ENCODE peak calls at places on chromosome 5, in five cellular contexts. One of them, this sample, is unnamed.

GRCh38 chr5:27682600-27682999 is 644.2 kb upstream of the CDH9 start:
- DNase-seq in SK-N-SH: no peak
- DNase-seq in transverse colon: no peak
- DNase-seq in suprapubic skin: no peak
- DNase-seq in stomach: no peak
- DNase-seq in this sample: no peak

GRCh38 chr5:4941957-4942830 is 197.9 kb upstream of the ADAMTS16 start:
- DNase-seq in SK-N-SH: peak
- DNase-seq in transverse colon: no peak
- DNase-seq in suprapubic skin: no peak
- DNase-seq in stomach: no peak
- DNase-seq in this sample: no peak

GRCh38 chr5:119470851-119471451 is 18.7 kb downstream of the HSD17B4 start:
- DNase-seq in SK-N-SH: no peak
- DNase-seq in transverse colon: no peak
- DNase-seq in suprapubic skin: no peak
- DNase-seq in stomach: no peak
- DNase-seq in this sample: no peak

GRCh38 chr5:171845040-171845439 is 59.4 kb downstream of the SMIM23 start:
- DNase-seq in SK-N-SH: no peak
- DNase-seq in transverse colon: no peak
- DNase-seq in suprapubic skin: no peak
- DNase-seq in stomach: no peak
- DNase-seq in this sample: no peak

GRCh38 chr5:9715891-9716335 is 85.8 kb upstream of the TAS2R1 start:
- DNase-seq in SK-N-SH: no peak
- DNase-seq in transverse colon: no peak
- DNase-seq in suprapubic skin: no peak
- DNase-seq in stomach: no peak
- DNase-seq in this sample: no peak

GRCh38 chr5:150641006-150641570 is 628 bp downstream of the SYNPO start:
- DNase-seq in SK-N-SH: no peak
- DNase-seq in transverse colon: no peak
- DNase-seq in suprapubic skin: no peak
- DNase-seq in stomach: no peak
- DNase-seq in this sample: no peak

GRCh38 chr5:9833871-9834270 is 203.7 kb upstream of the TAS2R1 start:
- DNase-seq in SK-N-SH: no peak
- DNase-seq in transverse colon: no peak
- DNase-seq in suprapubic skin: no peak
- DNase-seq in stomach: no peak
- DNase-seq in this sample: no peak

GRCh38 chr5:58606064-58606463 is 23.2 kb downstream of the RAB3C start:
- DNase-seq in SK-N-SH: no peak
- DNase-seq in transverse colon: no peak
- DNase-seq in suprapubic skin: no peak
- DNase-seq in stomach: peak
- DNase-seq in this sample: no peak

GRCh38 chr5:28945859-28946258 is 1907.5 kb upstream of the CDH9 start:
- DNase-seq in SK-N-SH: no peak
- DNase-seq in transverse colon: no peak
- DNase-seq in suprapubic skin: no peak
- DNase-seq in stomach: no peak
- DNase-seq in this sample: no peak

GRCh38 chr5:127892467-127893207 is 189.4 kb downstream of the CCDC192 start:
- DNase-seq in SK-N-SH: peak
- DNase-seq in transverse colon: no peak
- DNase-seq in suprapubic skin: no peak
- DNase-seq in stomach: no peak
- DNase-seq in this sample: no peak

DNA sequence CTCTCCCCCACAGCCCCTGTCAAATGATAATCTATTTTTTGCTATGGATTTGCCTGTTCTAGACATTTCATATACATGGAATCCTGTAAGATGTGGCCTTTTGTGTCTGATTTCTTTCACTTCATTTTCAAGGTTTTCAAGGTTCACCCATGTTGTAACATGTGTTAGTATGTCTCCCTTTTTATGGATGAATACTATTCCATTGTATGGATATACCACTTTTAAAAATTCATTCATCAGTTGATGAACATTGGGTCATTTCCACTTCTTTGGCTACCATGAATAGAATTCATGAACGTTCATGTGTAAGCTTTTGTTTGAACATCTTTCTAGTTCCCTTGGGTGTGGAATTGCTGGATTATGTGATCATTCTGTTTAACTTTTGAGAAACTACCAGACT is 94.7 kb upstream of the ZNF366 start:
- DNase-seq in SK-N-SH: no peak
- DNase-seq in transverse colon: no peak
- DNase-seq in suprapubic skin: no peak
- DNase-seq in stomach: no peak
- DNase-seq in this sample: no peak
- H3K27ac ChIP-seq in SK-N-SH: no peak
- H3K27ac ChIP-seq in transverse colon: peak
- H3K27ac ChIP-seq in suprapubic skin: no peak
- H3K27ac ChIP-seq in stomach: no peak
- H3K27ac ChIP-seq in this sample: no peak

GRCh38 chr5:12277504-12278192 is 373.4 kb upstream of the CTNND2 start:
- DNase-seq in SK-N-SH: no peak
- DNase-seq in transverse colon: no peak
- DNase-seq in suprapubic skin: no peak
- DNase-seq in stomach: no peak
- DNase-seq in this sample: no peak

GRCh38 chr5:12269164-12269563 is 364.9 kb upstream of the CTNND2 start:
- DNase-seq in SK-N-SH: no peak
- DNase-seq in transverse colon: no peak
- DNase-seq in suprapubic skin: no peak
- DNase-seq in stomach: no peak
- DNase-seq in this sample: no peak

GRCh38 chr5:12270914-12271313 is 366.7 kb upstream of the CTNND2 start:
- DNase-seq in SK-N-SH: no peak
- DNase-seq in transverse colon: no peak
- DNase-seq in suprapubic skin: no peak
- DNase-seq in stomach: no peak
- DNase-seq in this sample: no peak

GRCh38 chr5:12274236-12274635 is 370.0 kb upstream of the CTNND2 start:
- DNase-seq in SK-N-SH: no peak
- DNase-seq in transverse colon: no peak
- DNase-seq in suprapubic skin: no peak
- DNase-seq in stomach: no peak
- DNase-seq in this sample: no peak

DNA sequence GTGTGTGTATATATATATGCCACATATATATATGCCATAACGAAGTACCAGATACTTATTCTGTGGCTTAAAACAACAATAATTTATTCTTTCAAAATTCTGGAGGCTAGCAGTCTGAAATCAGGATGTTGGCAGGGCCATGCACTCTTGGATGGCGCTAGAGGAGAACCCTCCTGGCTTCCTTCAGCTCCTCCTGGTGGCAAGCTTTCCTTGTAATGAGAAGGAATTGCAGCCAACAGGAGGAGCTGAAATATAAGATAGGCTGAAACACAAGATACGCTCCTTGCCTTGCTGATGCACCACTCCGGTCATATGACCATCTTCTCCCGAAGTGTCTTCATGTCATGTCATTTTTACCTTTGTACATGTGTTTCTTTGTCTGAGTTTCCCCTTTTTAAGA is 368.1 kb upstream of the CTNND2 start:
- DNase-seq in SK-N-SH: no peak
- DNase-seq in transverse colon: no peak
- DNase-seq in suprapubic skin: no peak
- DNase-seq in stomach: no peak
- DNase-seq in this sample: no peak
- TF ChIP-seq CTCF in SK-N-SH: no peak
- TF ChIP-seq CTCF in transverse colon: no peak
- TF ChIP-seq CTCF in suprapubic skin: no peak
- TF ChIP-seq CTCF in stomach: no peak
- TF ChIP-seq CTCF in this sample: no peak

DNA sequence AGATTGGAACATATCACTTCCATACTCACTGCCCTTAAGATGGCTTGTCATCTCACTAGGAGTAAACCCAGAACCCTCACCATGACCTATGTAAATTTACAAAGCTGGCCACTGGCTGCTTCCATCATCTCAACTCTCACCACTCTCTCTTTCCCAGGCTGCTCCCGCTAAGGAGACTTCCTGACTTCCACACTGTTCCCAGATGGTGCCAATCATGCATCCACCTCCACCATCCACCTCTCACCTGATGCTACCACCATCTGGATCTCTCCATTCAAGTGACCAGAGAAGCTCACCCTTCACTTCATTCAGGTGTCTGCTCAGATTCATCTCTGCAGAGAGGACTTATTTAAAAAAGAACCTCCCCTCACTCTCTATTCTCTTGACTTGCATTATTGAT is 91.3 kb downstream of the HTR4 start:
- DNase-seq in SK-N-SH: no peak
- DNase-seq in transverse colon: no peak
- DNase-seq in suprapubic skin: no peak
- DNase-seq in stomach: no peak
- DNase-seq in this sample: no peak
- TF ChIP-seq EP300 in SK-N-SH: no peak
- TF ChIP-seq EP300 in transverse colon: no peak
- TF ChIP-seq EP300 in suprapubic skin: no peak
- TF ChIP-seq EP300 in stomach: no peak
- TF ChIP-seq EP300 in this sample: no peak

GRCh38 chr5:76794871-76795270 is 24.0 kb upstream of the F2RL1 start:
- DNase-seq in SK-N-SH: no peak
- DNase-seq in transverse colon: no peak
- DNase-seq in suprapubic skin: no peak
- DNase-seq in stomach: no peak
- DNase-seq in this sample: no peak

GRCh38 chr5:76790632-76791290 is 28.1 kb upstream of the F2RL1 start:
- DNase-seq in SK-N-SH: peak
- DNase-seq in transverse colon: no peak
- DNase-seq in suprapubic skin: no peak
- DNase-seq in stomach: no peak
- DNase-seq in this sample: peak

GRCh38 chr5:76789991-76790571 is 28.7 kb upstream of the F2RL1 start:
- DNase-seq in SK-N-SH: no peak
- DNase-seq in transverse colon: no peak
- DNase-seq in suprapubic skin: no peak
- DNase-seq in stomach: no peak
- DNase-seq in this sample: no peak

GRCh38 chr5:76788362-76788761 is 30.5 kb upstream of the F2RL1 start:
- DNase-seq in SK-N-SH: no peak
- DNase-seq in transverse colon: peak
- DNase-seq in suprapubic skin: no peak
- DNase-seq in stomach: peak
- DNase-seq in this sample: no peak

DNA sequence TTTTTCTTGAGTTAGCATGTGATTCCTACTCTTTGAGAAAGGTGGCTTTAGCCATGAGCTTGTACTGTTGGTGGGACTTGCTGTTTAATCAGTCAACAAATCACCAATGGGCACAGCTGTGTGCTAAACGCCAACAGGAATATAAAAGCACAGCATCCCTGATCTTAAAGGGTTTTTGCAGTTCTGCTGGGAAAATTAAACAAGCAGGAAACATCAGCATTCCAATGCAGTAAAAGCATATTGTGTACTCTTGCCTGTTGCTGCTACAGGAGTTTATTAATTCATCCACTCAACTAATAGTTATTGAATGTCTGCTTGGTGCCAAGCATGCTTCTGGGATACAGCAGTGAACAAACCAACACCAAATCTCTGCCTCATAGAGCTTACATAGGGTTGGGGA is 27.4 kb upstream of the F2RL1 start:
- DNase-seq in SK-N-SH: no peak
- DNase-seq in transverse colon: no peak
- DNase-seq in suprapubic skin: no peak
- DNase-seq in stomach: no peak
- DNase-seq in this sample: no peak
- H3K27ac ChIP-seq in SK-N-SH: peak
- H3K27ac ChIP-seq in transverse colon: peak
- H3K27ac ChIP-seq in suprapubic skin: peak
- H3K27ac ChIP-seq in stomach: peak
- H3K27ac ChIP-seq in this sample: peak

GRCh38 chr5:176809544-176810083 is 745 bp upstream of the UNC5A start:
- DNase-seq in SK-N-SH: no peak
- DNase-seq in transverse colon: no peak
- DNase-seq in suprapubic skin: no peak
- DNase-seq in stomach: no peak
- DNase-seq in this sample: no peak
- TF ChIP-seq CTCF in SK-N-SH: no peak
- TF ChIP-seq CTCF in transverse colon: no peak
- TF ChIP-seq CTCF in suprapubic skin: no peak
- TF ChIP-seq CTCF in stomach: no peak
- TF ChIP-seq CTCF in this sample: no peak

DNA sequence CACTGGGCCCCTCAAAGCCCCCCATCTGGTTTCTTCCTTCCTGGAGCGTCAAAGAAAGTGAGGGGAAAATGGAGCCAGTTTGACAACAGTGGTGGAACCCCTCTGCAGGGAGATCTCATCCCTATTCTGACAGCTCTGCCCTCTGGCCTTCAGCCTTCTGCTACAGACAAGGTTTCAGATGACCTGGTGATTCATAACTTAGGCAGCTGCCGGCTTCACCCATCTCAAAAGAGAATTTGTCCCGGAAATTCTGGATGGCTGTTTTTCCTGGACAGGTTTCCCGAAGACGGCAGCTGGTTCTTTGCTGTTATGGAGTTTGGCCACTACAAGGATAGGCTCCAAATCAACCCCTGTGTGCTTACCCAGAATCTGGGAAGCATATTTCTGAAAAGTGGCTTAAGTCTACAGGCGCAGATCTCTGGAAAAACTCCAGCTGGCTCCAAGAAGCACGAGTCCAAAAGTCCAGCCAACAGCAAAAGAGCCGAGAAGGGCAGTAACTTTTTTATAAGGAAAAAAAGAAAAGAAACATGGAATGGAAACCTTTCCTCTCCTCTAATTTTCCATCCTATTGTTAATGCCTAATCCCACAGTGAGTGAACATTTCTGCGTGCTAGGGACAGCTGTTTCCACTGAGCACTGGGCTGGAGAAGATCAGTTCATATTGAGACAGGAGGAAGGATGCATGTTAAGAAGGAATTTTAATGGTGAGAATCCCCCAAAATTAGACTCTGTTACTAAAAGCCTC is 54.5 kb downstream of the ZNF366 start:
- DNase-seq in SK-N-SH: no peak
- DNase-seq in transverse colon: peak
- DNase-seq in suprapubic skin: peak
- DNase-seq in stomach: peak
- DNase-seq in this sample: peak
- TF ChIP-seq EP300 in SK-N-SH: no peak
- TF ChIP-seq EP300 in transverse colon: no peak
- TF ChIP-seq EP300 in suprapubic skin: no peak
- TF ChIP-seq EP300 in stomach: peak
- TF ChIP-seq EP300 in this sample: peak

DNA sequence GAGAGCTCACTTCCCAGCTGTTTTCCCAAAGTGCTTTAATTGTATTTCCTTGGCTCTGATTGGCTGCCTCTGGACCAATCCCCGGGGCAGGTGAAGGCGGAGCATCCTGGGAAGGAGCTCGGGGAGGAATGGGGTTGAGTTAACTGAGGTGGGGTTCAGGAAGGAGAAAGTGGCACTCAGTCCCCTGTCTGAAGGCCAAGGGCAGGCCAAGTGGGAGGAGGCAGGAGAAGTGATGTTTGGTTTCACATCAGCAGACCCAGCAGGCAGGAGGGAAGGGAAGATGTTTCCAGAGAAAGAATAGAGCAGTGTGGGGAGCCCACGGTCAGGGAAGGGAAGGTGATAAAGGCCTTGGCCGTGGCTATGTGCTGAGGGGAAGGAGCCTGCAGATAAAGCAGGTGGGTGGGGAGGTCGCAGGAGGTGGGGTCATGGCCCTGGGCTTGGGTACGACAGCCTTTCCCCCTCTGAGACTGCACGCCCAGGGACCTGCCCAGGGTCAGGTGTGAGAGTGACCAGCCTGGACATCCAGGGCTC is 3.1 kb downstream of the TSPAN17 start:
- DNase-seq in SK-N-SH: no peak
- DNase-seq in transverse colon: no peak
- DNase-seq in suprapubic skin: no peak
- DNase-seq in stomach: no peak
- DNase-seq in this sample: no peak
- H3K27ac ChIP-seq in SK-N-SH: no peak
- H3K27ac ChIP-seq in transverse colon: no peak
- H3K27ac ChIP-seq in suprapubic skin: no peak
- H3K27ac ChIP-seq in stomach: no peak
- H3K27ac ChIP-seq in this sample: no peak